ENCODE peak calls at places on chromosomes 5 and 9, in nine cellular contexts. One of them, this sample, is unnamed.

GRCh38 chr9:82168585-82168984 is 180.0 kb downstream of the SPATA31D1 start:
- DNase-seq in HepG2: no peak
- DNase-seq in GM12865: no peak
- DNase-seq in HCT116: no peak
- DNase-seq in breast epithelium: no peak
- DNase-seq in fibroblast of lung: peak
- DNase-seq in fibroblast of the aortic adventitia: peak
- DNase-seq in suprapubic skin: no peak
- DNase-seq in cardiac fibroblast: peak
- DNase-seq in this sample: no peak

GRCh38 chr5:45484781-45485180 is 211.4 kb downstream of the HCN1 start:
- DNase-seq in GM12865: no peak
- DNase-seq in HCT116: no peak
- DNase-seq in suprapubic skin: no peak
- DNase-seq in fibroblast of lung: no peak
- DNase-seq in HepG2: no peak
- DNase-seq in cardiac fibroblast: no peak
- DNase-seq in breast epithelium: no peak
- DNase-seq in fibroblast of the aortic adventitia: no peak
- DNase-seq in this sample: no peak

GRCh38 chr5:163163858-163164257 is 273.5 kb upstream of the CCNG1 start:
- DNase-seq in fibroblast of lung: peak
- DNase-seq in suprapubic skin: no peak
- DNase-seq in GM12865: no peak
- DNase-seq in fibroblast of the aortic adventitia: no peak
- DNase-seq in HepG2: no peak
- DNase-seq in cardiac fibroblast: no peak
- DNase-seq in HCT116: no peak
- DNase-seq in breast epithelium: no peak
- DNase-seq in this sample: no peak

GRCh38 chr9:95852059-95853032 is 23.1 kb upstream of the ERCC6L2 start:
- DNase-seq in fibroblast of lung: peak
- DNase-seq in breast epithelium: no peak
- DNase-seq in suprapubic skin: no peak
- DNase-seq in fibroblast of the aortic adventitia: peak
- DNase-seq in HepG2: no peak
- DNase-seq in HCT116: no peak
- DNase-seq in cardiac fibroblast: peak
- DNase-seq in GM12865: peak
- DNase-seq in this sample: no peak

GRCh38 chr9:77951369-77951768 is 80.2 kb downstream of the GNAQ start:
- DNase-seq in breast epithelium: no peak
- DNase-seq in suprapubic skin: no peak
- DNase-seq in GM12865: no peak
- DNase-seq in HepG2: no peak
- DNase-seq in fibroblast of the aortic adventitia: no peak
- DNase-seq in HCT116: no peak
- DNase-seq in cardiac fibroblast: no peak
- DNase-seq in fibroblast of lung: no peak
- DNase-seq in this sample: no peak

GRCh38 chr5:88724201-88724600 is 158.8 kb downstream of the MEF2C start:
- DNase-seq in cardiac fibroblast: peak
- DNase-seq in suprapubic skin: no peak
- DNase-seq in fibroblast of lung: peak
- DNase-seq in GM12865: no peak
- DNase-seq in breast epithelium: no peak
- DNase-seq in HepG2: no peak
- DNase-seq in fibroblast of the aortic adventitia: peak
- DNase-seq in HCT116: peak
- DNase-seq in this sample: no peak

GRCh38 chr9:110911659-110912473 is 126.4 kb downstream of the LPAR1 start:
- DNase-seq in cardiac fibroblast: peak
- DNase-seq in HCT116: no peak
- DNase-seq in fibroblast of the aortic adventitia: peak
- DNase-seq in GM12865: no peak
- DNase-seq in HepG2: no peak
- DNase-seq in suprapubic skin: no peak
- DNase-seq in fibroblast of lung: peak
- DNase-seq in breast epithelium: no peak
- DNase-seq in this sample: no peak

GRCh38 chr5:61701877-61702602 is 370.0 kb downstream of the ZSWIM6 start:
- DNase-seq in fibroblast of the aortic adventitia: peak
- DNase-seq in HepG2: no peak
- DNase-seq in fibroblast of lung: no peak
- DNase-seq in breast epithelium: no peak
- DNase-seq in GM12865: peak
- DNase-seq in HCT116: no peak
- DNase-seq in cardiac fibroblast: no peak
- DNase-seq in suprapubic skin: no peak
- DNase-seq in this sample: no peak

GRCh38 chr9:31030741-31031202 is 1353.7 kb upstream of the ACO1 start:
- DNase-seq in GM12865: no peak
- DNase-seq in HCT116: no peak
- DNase-seq in cardiac fibroblast: peak
- DNase-seq in fibroblast of lung: peak
- DNase-seq in fibroblast of the aortic adventitia: peak
- DNase-seq in breast epithelium: no peak
- DNase-seq in suprapubic skin: no peak
- DNase-seq in HepG2: no peak
- DNase-seq in this sample: no peak

GRCh38 chr9:87891754-87892153 is 9.1 kb downstream of the SPATA31E1 start:
- DNase-seq in HepG2: no peak
- DNase-seq in suprapubic skin: no peak
- DNase-seq in breast epithelium: no peak
- DNase-seq in GM12865: no peak
- DNase-seq in cardiac fibroblast: peak
- DNase-seq in fibroblast of lung: no peak
- DNase-seq in HCT116: no peak
- DNase-seq in fibroblast of the aortic adventitia: no peak
- DNase-seq in this sample: no peak

GRCh38 chr5:145941677-145942130 is 5.3 kb downstream of the SH3RF2 start:
- DNase-seq in cardiac fibroblast: peak
- DNase-seq in fibroblast of lung: peak
- DNase-seq in suprapubic skin: no peak
- DNase-seq in breast epithelium: no peak
- DNase-seq in HepG2: no peak
- DNase-seq in HCT116: peak
- DNase-seq in fibroblast of the aortic adventitia: peak
- DNase-seq in GM12865: no peak
- DNase-seq in this sample: no peak

GRCh38 chr5:36388288-36388687 is 86.6 kb upstream of the RANBP3L start:
- DNase-seq in GM12865: no peak
- DNase-seq in fibroblast of lung: no peak
- DNase-seq in fibroblast of the aortic adventitia: no peak
- DNase-seq in breast epithelium: no peak
- DNase-seq in HCT116: no peak
- DNase-seq in HepG2: no peak
- DNase-seq in suprapubic skin: no peak
- DNase-seq in cardiac fibroblast: no peak
- DNase-seq in this sample: no peak

GRCh38 chr5:61200582-61201155 is 38.4 kb upstream of the SMIM15 start:
- DNase-seq in cardiac fibroblast: peak
- DNase-seq in suprapubic skin: no peak
- DNase-seq in breast epithelium: no peak
- DNase-seq in GM12865: peak
- DNase-seq in fibroblast of lung: peak
- DNase-seq in HCT116: no peak
- DNase-seq in fibroblast of the aortic adventitia: no peak
- DNase-seq in HepG2: no peak
- DNase-seq in this sample: no peak

GRCh38 chr9:132094314-132094791 is 14.7 kb upstream of the MED27 start:
- DNase-seq in suprapubic skin: no peak
- DNase-seq in cardiac fibroblast: peak
- DNase-seq in HepG2: no peak
- DNase-seq in GM12865: no peak
- DNase-seq in fibroblast of the aortic adventitia: peak
- DNase-seq in fibroblast of lung: peak
- DNase-seq in breast epithelium: no peak
- DNase-seq in HCT116: no peak
- DNase-seq in this sample: no peak

GRCh38 chr5:172370648-172371248 is 83.6 kb downstream of the SH3PXD2B start:
- DNase-seq in suprapubic skin: no peak
- DNase-seq in fibroblast of the aortic adventitia: peak
- DNase-seq in HCT116: peak
- DNase-seq in breast epithelium: no peak
- DNase-seq in cardiac fibroblast: peak
- DNase-seq in fibroblast of lung: peak
- DNase-seq in HepG2: peak
- DNase-seq in GM12865: peak
- DNase-seq in this sample: no peak

GRCh38 chr5:137923856-137924255 is 34.6 kb downstream of the PKD2L2 start:
- DNase-seq in cardiac fibroblast: no peak
- DNase-seq in fibroblast of the aortic adventitia: peak
- DNase-seq in suprapubic skin: no peak
- DNase-seq in breast epithelium: no peak
- DNase-seq in fibroblast of lung: peak
- DNase-seq in HepG2: no peak
- DNase-seq in GM12865: no peak
- DNase-seq in HCT116: no peak
- DNase-seq in this sample: no peak
- TF ChIP-seq CTCF in cardiac fibroblast: no peak
- TF ChIP-seq CTCF in fibroblast of the aortic adventitia: peak
- TF ChIP-seq CTCF in suprapubic skin: no peak
- TF ChIP-seq CTCF in breast epithelium: no peak
- TF ChIP-seq CTCF in fibroblast of lung: peak
- TF ChIP-seq CTCF in HepG2: no peak
- TF ChIP-seq CTCF in GM12865: no peak
- TF ChIP-seq CTCF in HCT116: no peak
- TF ChIP-seq CTCF in this sample: no peak

GRCh38 chr5:80656425-80656824 is 1.6 kb upstream of the DHFR start:
- DNase-seq in fibroblast of lung: peak
- DNase-seq in breast epithelium: no peak
- DNase-seq in GM12865: no peak
- DNase-seq in cardiac fibroblast: peak
- DNase-seq in fibroblast of the aortic adventitia: no peak
- DNase-seq in HepG2: peak
- DNase-seq in HCT116: no peak
- DNase-seq in suprapubic skin: no peak
- DNase-seq in this sample: no peak
- TF ChIP-seq CTCF in fibroblast of lung: no peak
- TF ChIP-seq CTCF in breast epithelium: no peak
- TF ChIP-seq CTCF in GM12865: peak
- TF ChIP-seq CTCF in cardiac fibroblast: no peak
- TF ChIP-seq CTCF in fibroblast of the aortic adventitia: peak
- TF ChIP-seq CTCF in HepG2: peak
- TF ChIP-seq CTCF in HCT116: peak
- TF ChIP-seq CTCF in suprapubic skin: no peak
- TF ChIP-seq CTCF in this sample: no peak

GRCh38 chr5:56262269-56262668 is 29.1 kb upstream of the ANKRD55 start:
- DNase-seq in fibroblast of the aortic adventitia: no peak
- DNase-seq in fibroblast of lung: no peak
- DNase-seq in cardiac fibroblast: no peak
- DNase-seq in HCT116: no peak
- DNase-seq in breast epithelium: no peak
- DNase-seq in suprapubic skin: no peak
- DNase-seq in GM12865: no peak
- DNase-seq in HepG2: no peak
- DNase-seq in this sample: no peak
- TF ChIP-seq CTCF in fibroblast of the aortic adventitia: no peak
- TF ChIP-seq CTCF in fibroblast of lung: no peak
- TF ChIP-seq CTCF in cardiac fibroblast: no peak
- TF ChIP-seq CTCF in HCT116: no peak
- TF ChIP-seq CTCF in breast epithelium: no peak
- TF ChIP-seq CTCF in suprapubic skin: no peak
- TF ChIP-seq CTCF in GM12865: no peak
- TF ChIP-seq CTCF in HepG2: no peak
- TF ChIP-seq CTCF in this sample: no peak

GRCh38 chr5:32536246-32536645 is 49.1 kb upstream of the SUB1 start:
- DNase-seq in breast epithelium: no peak
- DNase-seq in suprapubic skin: no peak
- DNase-seq in cardiac fibroblast: no peak
- DNase-seq in HepG2: no peak
- DNase-seq in HCT116: no peak
- DNase-seq in GM12865: peak
- DNase-seq in fibroblast of the aortic adventitia: no peak
- DNase-seq in fibroblast of lung: no peak
- DNase-seq in this sample: no peak

GRCh38 chr5:32541241-32541640 is 44.1 kb upstream of the SUB1 start:
- DNase-seq in suprapubic skin: no peak
- DNase-seq in HepG2: peak
- DNase-seq in HCT116: no peak
- DNase-seq in cardiac fibroblast: peak
- DNase-seq in GM12865: no peak
- DNase-seq in fibroblast of the aortic adventitia: peak
- DNase-seq in fibroblast of lung: peak
- DNase-seq in breast epithelium: no peak
- DNase-seq in this sample: no peak

GRCh38 chr5:32539981-32540380 is 45.4 kb upstream of the SUB1 start:
- DNase-seq in HepG2: no peak
- DNase-seq in suprapubic skin: no peak
- DNase-seq in fibroblast of the aortic adventitia: no peak
- DNase-seq in HCT116: no peak
- DNase-seq in fibroblast of lung: no peak
- DNase-seq in cardiac fibroblast: no peak
- DNase-seq in breast epithelium: no peak
- DNase-seq in GM12865: peak
- DNase-seq in this sample: no peak

GRCh38 chr5:32540446-32540845 is 44.9 kb upstream of the SUB1 start:
- DNase-seq in GM12865: peak
- DNase-seq in fibroblast of the aortic adventitia: no peak
- DNase-seq in fibroblast of lung: no peak
- DNase-seq in suprapubic skin: no peak
- DNase-seq in HepG2: no peak
- DNase-seq in breast epithelium: no peak
- DNase-seq in cardiac fibroblast: no peak
- DNase-seq in HCT116: no peak
- DNase-seq in this sample: no peak

DNA sequence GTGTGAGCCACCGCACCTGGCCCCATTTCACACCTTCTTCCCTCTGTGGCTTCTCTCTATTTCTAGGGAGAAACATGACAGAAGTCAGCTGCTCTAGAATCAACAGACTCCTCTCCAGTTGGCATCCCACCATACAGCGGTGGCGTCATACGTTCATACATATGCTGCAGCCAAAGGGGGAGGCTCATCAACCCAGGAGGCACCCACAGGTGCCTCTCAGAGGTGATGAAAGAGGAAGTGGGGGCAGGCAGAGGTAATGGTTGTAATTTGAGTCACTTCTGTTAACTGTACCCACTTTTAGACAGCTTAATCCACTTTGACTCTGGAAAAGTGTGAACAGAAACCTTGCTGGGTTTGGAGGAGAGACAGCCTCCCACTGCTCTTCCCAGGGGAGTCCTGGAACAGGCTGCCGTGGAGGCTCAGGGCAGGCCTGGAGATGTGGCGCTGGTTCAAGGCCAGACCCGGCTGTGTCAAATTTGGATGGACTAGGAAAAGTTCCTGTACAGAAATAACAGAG is 47.3 kb upstream of the SUB1 start:
- DNase-seq in HCT116: no peak
- DNase-seq in cardiac fibroblast: no peak
- DNase-seq in GM12865: peak
- DNase-seq in HepG2: no peak
- DNase-seq in suprapubic skin: no peak
- DNase-seq in fibroblast of lung: no peak
- DNase-seq in fibroblast of the aortic adventitia: peak
- DNase-seq in breast epithelium: no peak
- DNase-seq in this sample: no peak
- TF ChIP-seq CTCF in HCT116: no peak
- TF ChIP-seq CTCF in cardiac fibroblast: no peak
- TF ChIP-seq CTCF in GM12865: no peak
- TF ChIP-seq CTCF in HepG2: no peak
- TF ChIP-seq CTCF in suprapubic skin: no peak
- TF ChIP-seq CTCF in fibroblast of lung: no peak
- TF ChIP-seq CTCF in fibroblast of the aortic adventitia: no peak
- TF ChIP-seq CTCF in breast epithelium: no peak
- TF ChIP-seq CTCF in this sample: no peak

This sample was measured in osteocyte.